ENCODE peak calls at places on chromosome 21, in four cellular contexts. T is IMR-90, C is H1, O is H9. V is an unnamed sample.
A peak's percentile ranks its signal among the peaks of the same experiment; 100 is the strongest.

GRCh38 chr21:42865361-42866160 is 13.8 kb downstream of the WDR4 start:
- DNase-seq in O (no peak), C (no peak), T (no peak), V (no peak)

GRCh38 chr21:33984021-33984481 is 68.4 kb upstream of the ATP5PO start:
- DNase-seq in C (no peak), T (no peak), O (no peak), V (no peak)

GRCh38 chr21:43195131-43196021 is 26.6 kb downstream of the CRYAA start:
- DNase-seq in O (peak; percentile 25), T (no peak), C (no peak), V (no peak)

GRCh38 chr21:40335689-40336088 is 468.5 kb downstream of the PCP4 start:
- DNase-seq in C (no peak), T (no peak), O (no peak), V (no peak)

GRCh38 chr21:21816778-21817177 is 818.6 kb downstream of the NCAM2 start:
- DNase-seq in C (no peak), T (no peak), O (no peak), V (no peak)

GRCh38 chr21:38258803-38259485 is 2.2 kb downstream of the KCNJ15 start:
- DNase-seq in O (no peak), T (peak; percentile 98), C (no peak), V (no peak)

GRCh38 chr21:33348728-33349127 is 24.0 kb downstream of the IFNAR1 start:
- DNase-seq in T (no peak), O (no peak), C (no peak), V (no peak)

GRCh38 chr21:31108969-31109368 is 70.7 kb upstream of the KRTAP19-8 start:
- DNase-seq in T (peak; percentile 20), O (no peak), C (no peak), V (peak; percentile 73)

GRCh38 chr21:39637971-39638628 is 25.4 kb downstream of the B3GALT5 start:
- DNase-seq in T (no peak), O (no peak), C (no peak), V (no peak)

GRCh38 chr21:31343680-31344480 is at the start of gene TIAM1:
- DNase-seq in O (peak; percentile 74), T (peak; percentile 66), C (peak; percentile 38), V (peak; percentile 93)

GRCh38 chr21:46325073-46325912 is 1.3 kb downstream of the PCNT start:
- DNase-seq in O (peak; percentile 75), C (peak; percentile 31), T (peak; percentile 47), V (peak; percentile 88)

GRCh38 chr21:37642493-37642892 is 273.8 kb downstream of the KCNJ6 start:
- DNase-seq in T (no peak), C (no peak), O (peak; percentile 60), V (peak; percentile 84)

GRCh38 chr21:31337086-31337485 is 7.0 kb downstream of the TIAM1 start:
- DNase-seq in T (no peak), O (no peak), C (no peak), V (no peak)

GRCh38 chr21:38712076-38712475 is 93.7 kb upstream of the ETS2 start:
- DNase-seq in O (peak; percentile 78), T (peak; percentile 27), C (peak; percentile 43), V (peak; percentile 88)

DNA sequence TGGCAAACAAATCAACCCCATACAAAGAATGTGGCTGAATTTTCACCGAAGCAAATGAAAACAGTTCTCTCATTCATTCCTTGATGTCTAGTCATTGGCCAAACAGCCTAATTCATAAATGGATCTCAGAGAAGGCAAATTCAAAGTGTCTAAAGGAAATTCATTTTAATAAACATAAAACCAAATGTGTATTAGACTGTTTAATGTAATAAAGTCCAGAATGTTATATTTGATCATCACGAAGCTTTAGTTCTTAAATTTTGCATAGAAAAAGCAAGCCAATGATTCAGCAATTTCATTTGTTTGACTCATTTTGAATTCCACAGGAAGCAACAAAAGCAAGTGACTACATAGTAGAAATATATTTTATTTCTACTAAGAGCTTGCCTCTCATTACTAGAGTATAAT is 379.2 kb upstream of the ADAMTS5 start:
- DNase-seq in T (peak; percentile 68), O (no peak), C (no peak), V (no peak)
- H4K5ac ChIP-seq in T (no peak overlapping the region), O (no peak overlapping the region), C (no peak overlapping the region), V (no peak overlapping the region)

GRCh38 chr21:29219165-29219770 is 79.5 kb upstream of the BACH1 start:
- DNase-seq in O (no peak), T (peak; percentile 47), C (no peak), V (no peak)

GRCh38 chr21:29215709-29216108 is 83.0 kb upstream of the BACH1 start:
- DNase-seq in C (no peak), O (no peak), T (peak; percentile 41), V (no peak)

GRCh38 chr21:29221259-29221744 is 77.4 kb upstream of the BACH1 start:
- DNase-seq in C (no peak), T (peak; percentile 98), O (no peak), V (no peak)

GRCh38 chr21:29218749-29219148 is 80.0 kb upstream of the BACH1 start:
- DNase-seq in O (no peak), C (no peak), T (no peak), V (no peak)

DNA sequence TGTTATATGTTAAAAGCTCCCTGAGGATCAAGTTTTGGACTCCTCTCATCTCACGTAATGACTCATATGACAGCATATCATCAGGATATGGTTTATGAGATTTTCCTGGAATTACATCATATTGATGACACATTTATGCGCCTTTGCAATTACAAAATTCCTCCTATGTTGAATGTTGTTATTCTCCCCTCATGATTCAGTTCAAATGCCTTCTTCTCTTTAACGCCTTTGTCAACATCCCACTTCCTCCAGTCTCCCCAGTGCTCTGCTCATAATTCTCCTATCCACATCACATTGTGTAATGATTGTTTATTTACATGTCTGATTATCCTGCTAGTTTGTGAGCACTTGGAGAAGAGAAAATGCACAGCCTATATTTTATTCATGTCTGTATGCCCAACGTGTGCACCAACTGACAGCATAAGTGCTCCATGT is 80.9 kb upstream of the BACH1 start:
- DNase-seq in O (no peak), C (no peak), T (peak; percentile 99), V (no peak)
- H3K27ac ChIP-seq in O (no peak overlapping the region), C (no peak overlapping the region), T (peak overlapping the region; percentile 5), V (no peak overlapping the region)

GRCh38 chr21:10418649-10419048 is 102.7 kb upstream of the TPTE start:
- DNase-seq in C (no peak), O (no peak), T (no peak), V (no peak)
- H3K9ac ChIP-seq in C (no peak overlapping the region), O (no peak overlapping the region), T (no peak overlapping the region), V (no peak overlapping the region)

DNA sequence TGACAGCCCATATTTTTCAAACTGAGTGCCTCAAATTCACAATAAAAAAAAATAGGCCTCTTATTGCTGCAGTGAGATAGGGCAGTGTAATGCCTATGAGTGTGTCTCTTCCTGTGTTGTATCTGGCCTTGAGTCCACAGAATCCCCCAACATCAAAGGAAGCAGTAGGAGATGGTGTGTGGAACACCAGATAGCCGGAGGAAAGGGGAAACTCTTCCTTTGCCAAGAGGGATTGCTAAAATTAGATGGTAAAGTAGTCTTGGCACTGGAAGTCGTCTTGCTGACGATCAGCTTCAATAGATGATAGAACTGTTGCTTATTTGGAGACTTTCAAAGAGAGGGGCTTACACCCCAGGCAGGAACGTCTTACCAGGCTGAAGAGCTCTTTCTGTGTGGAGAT is 51.8 kb downstream of the RUNX1 start:
- DNase-seq in O (no peak), C (no peak), T (no peak), V (no peak)
- H4K5ac ChIP-seq in O (no peak overlapping the region), C (no peak overlapping the region), T (no peak overlapping the region), V (no peak overlapping the region)

DNA sequence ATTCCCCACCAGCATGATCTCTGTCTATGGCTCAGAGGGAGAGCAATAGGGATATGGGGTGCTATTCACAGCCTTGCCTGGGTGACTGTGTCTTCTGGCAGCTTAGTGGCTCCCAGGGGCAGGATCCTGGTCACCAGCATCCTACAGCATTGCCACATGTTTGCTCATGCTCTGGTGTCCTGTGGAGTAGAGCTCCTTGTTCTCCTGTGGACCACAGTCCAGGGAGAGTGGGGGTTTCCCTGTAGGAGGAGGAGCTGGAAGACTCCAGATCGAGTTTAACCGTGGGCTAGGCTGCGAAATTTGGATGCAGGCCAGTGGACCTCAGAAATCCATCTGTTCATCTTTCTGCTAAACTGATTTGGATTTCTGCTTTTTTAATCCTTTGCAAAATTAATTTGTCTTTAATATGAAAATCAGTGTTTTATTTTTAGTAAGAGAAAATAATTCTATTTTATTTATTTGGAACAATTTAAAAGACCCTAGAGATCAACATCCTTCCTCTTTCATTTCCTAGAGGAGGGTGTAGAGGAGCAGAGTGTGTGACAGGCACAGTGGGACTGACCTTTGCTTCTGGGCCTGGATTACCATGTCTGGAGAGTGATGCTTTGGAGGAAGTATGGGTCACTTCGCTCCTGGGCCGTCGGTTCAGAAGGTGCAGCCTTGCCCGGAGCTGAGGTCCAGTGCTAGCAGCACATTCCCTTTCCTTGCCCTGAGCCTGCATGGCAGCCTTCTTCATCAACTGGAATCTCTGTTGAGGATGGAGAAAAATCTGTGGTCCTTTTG is 17.4 kb downstream of the ADARB1 start:
- DNase-seq in T (peak; percentile 42), C (no peak), O (no peak), V (no peak)
- H3K27ac ChIP-seq in T (peak overlapping the region; percentile 5), C (no peak overlapping the region), O (no peak overlapping the region), V (no peak overlapping the region)

GRCh38 chr21:41580758-41581554 is 73.0 kb upstream of the TMPRSS2 start:
- DNase-seq in T (no peak), O (no peak), C (no peak), V (no peak)

GRCh38 chr21:41578708-41579107 is 70.8 kb upstream of the TMPRSS2 start:
- DNase-seq in C (no peak), O (no peak), T (no peak), V (no peak)

GRCh38 chr21:41581592-41582228 is 73.8 kb upstream of the TMPRSS2 start:
- DNase-seq in T (no peak), C (no peak), O (no peak), V (no peak)

GRCh38 chr21:41578083-41578482 is 70.1 kb upstream of the TMPRSS2 start:
- DNase-seq in O (no peak), C (no peak), T (no peak), V (no peak)

GRCh38 chr21:41579692-41580091 is 71.7 kb upstream of the TMPRSS2 start:
- DNase-seq in C (no peak), T (no peak), O (no peak), V (no peak)
- H3K9ac ChIP-seq in C (no peak overlapping the region), T (no peak overlapping the region), O (no peak overlapping the region), V (no peak overlapping the region)

DNA sequence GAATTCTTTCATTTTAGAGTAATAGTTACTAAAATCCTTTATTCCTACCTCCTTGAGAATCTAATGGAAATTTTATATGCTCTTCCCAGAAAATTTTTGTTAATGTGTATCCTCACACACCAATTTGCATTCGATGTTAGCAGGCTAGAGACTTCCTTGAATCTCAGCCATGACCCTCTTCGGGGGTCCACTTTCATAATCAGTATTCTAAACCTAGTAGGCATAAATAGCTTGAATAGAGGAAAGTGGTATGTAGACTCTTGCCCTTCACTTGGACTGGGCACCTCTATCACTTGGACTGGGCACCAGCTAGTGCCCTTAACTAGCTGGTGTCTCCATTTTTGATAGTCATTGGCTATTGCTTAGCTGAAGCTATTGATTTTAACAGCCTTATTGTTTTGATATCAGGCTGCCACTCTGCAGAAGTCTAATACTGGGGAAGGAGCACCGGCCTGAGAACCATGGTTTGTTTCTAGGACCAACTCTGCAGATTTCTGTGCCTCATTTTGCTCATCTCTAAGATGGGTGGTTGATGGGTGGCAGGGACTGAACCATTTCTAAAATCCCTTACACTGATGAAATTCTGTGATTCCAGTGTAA is 42.8 kb downstream of the MRPL39 start:
- DNase-seq in C (no peak), O (no peak), T (no peak), V (no peak)
- H4K5ac ChIP-seq in C (no peak overlapping the region), O (no peak overlapping the region), T (no peak overlapping the region), V (no peak overlapping the region)

DNA sequence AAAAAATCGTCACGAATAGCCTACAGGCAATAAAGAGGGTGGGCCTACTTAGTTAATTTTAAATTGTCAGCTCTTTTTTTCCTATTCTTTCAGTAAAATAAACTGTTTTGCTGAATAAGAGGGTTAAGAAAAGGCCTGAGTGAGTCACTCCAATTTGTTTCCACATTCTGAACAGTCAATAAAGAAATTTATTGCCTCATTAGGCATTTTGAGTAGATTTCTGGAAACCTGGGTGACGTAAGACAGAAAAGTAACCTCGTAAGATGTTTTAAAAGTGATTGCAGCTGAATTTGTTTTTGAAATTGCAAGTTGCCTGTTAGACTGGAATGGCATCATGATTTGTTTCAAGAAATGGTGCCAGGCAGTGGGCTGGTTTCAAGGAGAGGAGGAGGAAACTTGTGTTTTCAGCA is 439.3 kb downstream of the USP25 start:
- DNase-seq in T (peak; percentile 8), C (no peak), O (no peak), V (no peak)
- H3K27ac ChIP-seq in T (no peak overlapping the region), C (no peak overlapping the region), O (no peak overlapping the region), V (no peak overlapping the region)

V was measured in mesendoderm.